ENCODE peak calls at places on chromosomes 13 and 19, in six cellular contexts. D is Peyer's patch, M is hepatocyte, Y is PC-9, T is lower leg skin, K is K562. S is an unnamed sample.

GRCh38 chr13:27954406-27954851 is 14.7 kb downstream of the CDX2 start:
- DNase-seq in Y (no peak), K (no peak), T (no peak), M (peak), D (no peak), S (no peak)

GRCh38 chr19:45908956-45909355 is 5.6 kb downstream of the NANOS2 start:
- DNase-seq in T (no peak), K (no peak), Y (no peak), D (no peak), M (no peak), S (no peak)

GRCh38 chr13:25503856-25504255 is 132.1 kb downstream of the ATP8A2 start:
- DNase-seq in T (no peak), K (no peak), D (no peak), M (no peak), Y (no peak), S (no peak)

GRCh38 chr19:4690362-4690761 is 20.2 kb upstream of the MYDGF start:
- DNase-seq in K (no peak), Y (no peak), M (no peak), D (no peak), T (no peak), S (no peak)

GRCh38 chr19:40139533-40140287 is 49.0 kb upstream of the ZNF780A start:
- DNase-seq in D (no peak), K (peak), M (peak), T (no peak), Y (no peak), S (no peak)

GRCh38 chr19:32388393-32388724 is 17.2 kb upstream of the DPY19L3 start:
- DNase-seq in Y (no peak), K (no peak), D (no peak), M (no peak), T (no peak), S (no peak)

GRCh38 chr19:7622933-7623685 is 6.2 kb downstream of the XAB2 start:
- DNase-seq in D (no peak), K (peak), Y (no peak), T (no peak), M (no peak), S (no peak)

GRCh38 chr19:57406516-57407123 is 4.3 kb upstream of the ZNF17 start:
- DNase-seq in T (no peak), Y (peak), K (peak), M (peak), D (peak), S (peak)

GRCh38 chr13:98740131-98740530 is 12.3 kb downstream of the SLC15A1 start:
- DNase-seq in K (no peak), T (peak), M (no peak), Y (no peak), D (no peak), S (no peak)

GRCh38 chr13:25203256-25203794 is 31.2 kb upstream of the AMER2 start:
- DNase-seq in K (no peak), Y (no peak), D (no peak), T (no peak), M (no peak), S (no peak)

GRCh38 chr19:23436944-23437343 is 41.7 kb upstream of the ZNF91 start:
- DNase-seq in K (peak), M (no peak), T (peak), D (no peak), Y (no peak), S (no peak)

GRCh38 chr19:42440357-42441046 is 2.2 kb downstream of the CXCL17 start:
- DNase-seq in M (peak), K (peak), D (peak), T (peak), Y (peak), S (peak)

GRCh38 chr13:38398810-38399493 is 49.3 kb downstream of the UFM1 start:
- DNase-seq in D (no peak), Y (no peak), T (no peak), M (peak), K (no peak), S (no peak)

GRCh38 chr13:46796515-46797467 is at the start of gene ESD:
- DNase-seq in Y (peak), D (peak), T (peak), K (peak), M (peak), S (peak)

GRCh38 chr19:14114854-14115253 is 2.7 kb downstream of the PRKACA start:
- DNase-seq in Y (peak), T (peak), K (peak), D (peak), M (no peak), S (peak)

GRCh38 chr13:96952592-96952991 is 41.7 kb downstream of the OXGR1 start:
- DNase-seq in K (no peak), Y (no peak), D (no peak), T (no peak), M (no peak), S (no peak)

GRCh38 chr13:39787086-39787487 is 131.6 kb downstream of the COG6 start:
- DNase-seq in Y (no peak), M (no peak), D (no peak), K (no peak), T (no peak), S (no peak)

GRCh38 chr13:27081893-27082292 is 89.7 kb downstream of the USP12 start:
- DNase-seq in K (no peak), T (no peak), M (no peak), D (no peak), Y (no peak), S (no peak)

GRCh38 chr19:13079542-13079986 is 23.1 kb downstream of the LYL1 start:
- DNase-seq in T (no peak), Y (peak), D (no peak), K (peak), M (peak), S (no peak)

GRCh38 chr19:19409235-19410030 is 4.0 kb downstream of the GATAD2A start:
- DNase-seq in K (no peak), T (no peak), D (no peak), M (no peak), Y (peak), S (no peak)

GRCh38 chr19:10998045-10998533 is 37.3 kb downstream of the SMARCA4 start:
- DNase-seq in K (peak), M (no peak), T (no peak), D (no peak), Y (no peak), S (no peak)

GRCh38 chr13:27053235-27053884 is 118.3 kb downstream of the USP12 start:
- DNase-seq in T (no peak), D (no peak), K (peak), Y (peak), M (no peak), S (no peak)

GRCh38 chr13:97344250-97345175 is 89.5 kb upstream of the RAP2A start:
- DNase-seq in K (peak), D (no peak), M (peak), T (no peak), Y (peak), S (peak)

GRCh38 chr19:12801466-12802266 is at the start of the genes PRDX2 and THSD8:
- DNase-seq in M (peak), D (peak), T (peak), Y (peak), K (peak), S (peak)

GRCh38 chr13:96817336-96817941 is 176.8 kb downstream of the OXGR1 start:
- DNase-seq in Y (no peak), M (peak), K (peak), D (no peak), T (no peak), S (peak)

GRCh38 chr13:35720290-35720689 is 243.8 kb upstream of the MAB21L1 start:
- DNase-seq in M (no peak), T (no peak), Y (no peak), K (no peak), D (no peak), S (no peak)

GRCh38 chr13:111472559-111473460 is 152.4 kb downstream of the TEX29 start:
- DNase-seq in Y (no peak), D (no peak), M (no peak), T (no peak), K (no peak), S (no peak)

GRCh38 chr13:91154954-91155353 is 192.5 kb upstream of the MIR17HG start:
- DNase-seq in D (no peak), K (no peak), T (no peak), M (no peak), Y (no peak), S (no peak)

GRCh38 chr13:48977973-48978372 is 2.3 kb downstream of the FNDC3A start:
- DNase-seq in K (no peak), T (no peak), Y (no peak), M (no peak), D (no peak), S (no peak)

GRCh38 chr19:7078007-7078406 is 8.5 kb downstream of the ZNF557 start:
- DNase-seq in T (no peak), Y (no peak), M (no peak), K (no peak), D (no peak), S (no peak)

GRCh38 chr13:98386632-98387031 is 190.3 kb downstream of the STK24 start:
- DNase-seq in M (peak), D (no peak), K (no peak), T (no peak), Y (no peak), S (no peak)

GRCh38 chr13:106133025-106133424 is 402.4 kb downstream of the EFNB2 start:
- DNase-seq in K (no peak), D (no peak), Y (peak), M (no peak), T (no peak), S (no peak)

GRCh38 chr13:84648069-84648640 is 765.9 kb upstream of the SLITRK1 start:
- DNase-seq in M (no peak), T (no peak), D (no peak), K (no peak), Y (no peak), S (no peak)
- TF ChIP-seq CTCF in M (peak), T (no peak), D (no peak), K (no peak), Y (peak), S (no peak)

DNA sequence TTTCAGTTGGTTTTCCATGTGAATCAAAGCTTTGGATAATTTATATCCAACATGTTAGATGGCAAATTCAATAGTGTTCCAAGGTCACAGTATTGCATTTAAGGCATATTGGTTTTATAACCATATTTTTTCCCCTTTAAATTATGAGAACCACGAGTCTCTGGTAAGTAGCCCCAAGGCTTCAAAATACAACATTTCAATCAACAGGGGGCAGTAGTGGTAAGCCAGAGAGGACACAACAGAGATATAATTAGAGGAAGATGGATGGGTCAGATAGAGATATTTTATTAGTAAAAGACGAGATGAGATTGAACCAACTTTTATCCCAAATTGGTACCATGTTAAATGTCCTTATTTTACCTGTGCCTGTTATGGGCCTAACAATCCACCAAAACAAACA is 53.1 kb downstream of the KL start:
- DNase-seq in Y (no peak), K (peak), T (no peak), D (no peak), M (no peak), S (no peak)
- TF ChIP-seq CTCF in Y (no peak), K (no peak), T (no peak), D (peak), M (no peak), S (peak)

DNA sequence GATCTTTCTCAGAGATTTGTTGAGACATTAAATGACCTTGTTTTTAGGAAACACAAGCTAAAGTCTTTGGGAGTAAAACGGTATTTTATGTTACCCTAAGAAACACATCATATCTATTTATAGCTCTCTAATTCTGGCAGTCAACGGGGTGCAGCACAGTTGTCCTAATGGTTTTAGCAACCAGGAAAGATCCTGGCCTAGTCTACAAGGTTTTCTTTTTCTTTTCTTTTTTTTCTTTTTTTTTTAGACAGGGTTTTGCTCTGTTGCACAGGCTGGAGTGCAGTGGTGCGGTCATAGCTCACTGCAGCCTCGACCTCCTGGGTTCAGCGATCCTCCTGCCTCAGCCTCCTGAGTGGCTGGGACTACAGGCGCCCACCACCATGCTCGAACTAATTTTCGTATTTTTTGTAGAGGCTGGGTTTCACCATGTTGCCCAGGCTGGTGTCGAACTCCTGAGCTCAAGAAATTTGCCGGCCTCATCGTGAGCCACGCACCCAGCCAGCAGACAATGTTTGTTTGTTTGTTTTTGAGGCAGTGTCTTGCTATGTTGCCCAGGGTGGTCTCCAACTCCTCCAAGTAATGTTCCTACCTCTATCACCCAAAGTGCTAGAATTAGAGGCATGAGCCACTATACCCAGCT is 759 bp upstream of the COX7A1 start:
- DNase-seq in M (no peak), T (no peak), K (no peak), D (no peak), Y (no peak), S (no peak)
- TF ChIP-seq CTCF in M (no peak), T (no peak), K (no peak), D (no peak), Y (no peak), S (no peak)

GRCh38 chr13:23710366-23710765 is 140.2 kb downstream of the TNFRSF19 start:
- DNase-seq in T (no peak), Y (no peak), K (no peak), D (no peak), M (no peak), S (no peak)

GRCh38 chr13:23707674-23708073 is 137.5 kb downstream of the TNFRSF19 start:
- DNase-seq in M (no peak), T (no peak), D (no peak), K (peak), Y (no peak), S (no peak)

GRCh38 chr13:23705578-23705977 is 135.4 kb downstream of the TNFRSF19 start:
- DNase-seq in D (no peak), Y (no peak), K (no peak), M (no peak), T (no peak), S (no peak)

GRCh38 chr13:23711355-23711754 is 141.1 kb downstream of the TNFRSF19 start:
- DNase-seq in K (no peak), Y (no peak), M (no peak), T (no peak), D (no peak), S (no peak)

GRCh38 chr13:23709521-23709920 is 139.3 kb downstream of the TNFRSF19 start:
- DNase-seq in D (no peak), Y (no peak), T (no peak), K (no peak), M (no peak), S (no peak)
- TF ChIP-seq CTCF in D (no peak), Y (no peak), T (no peak), K (no peak), M (no peak), S (no peak)

DNA sequence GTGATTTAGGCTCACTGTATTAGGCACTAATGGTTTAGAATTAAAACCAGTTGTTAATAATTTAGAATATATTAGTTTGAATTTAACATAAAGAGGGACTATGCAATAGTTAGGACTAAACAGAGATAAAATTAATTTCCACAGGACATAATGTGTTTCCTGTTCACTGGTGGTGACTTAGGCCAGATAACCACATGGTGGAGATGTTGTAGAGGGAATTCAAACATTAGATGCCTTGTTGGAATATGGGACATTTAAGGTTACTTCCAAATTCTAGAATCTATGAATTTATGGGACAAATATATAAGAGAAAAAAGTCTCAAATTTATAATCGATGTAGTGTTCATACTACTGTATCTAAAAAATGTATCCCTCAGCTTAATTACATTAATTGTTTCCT is 615.5 kb upstream of the KLHL1 start:
- DNase-seq in T (no peak), Y (no peak), M (no peak), D (no peak), K (no peak), S (no peak)
- TF ChIP-seq CTCF in T (no peak), Y (no peak), M (peak), D (no peak), K (no peak), S (peak)

DNA sequence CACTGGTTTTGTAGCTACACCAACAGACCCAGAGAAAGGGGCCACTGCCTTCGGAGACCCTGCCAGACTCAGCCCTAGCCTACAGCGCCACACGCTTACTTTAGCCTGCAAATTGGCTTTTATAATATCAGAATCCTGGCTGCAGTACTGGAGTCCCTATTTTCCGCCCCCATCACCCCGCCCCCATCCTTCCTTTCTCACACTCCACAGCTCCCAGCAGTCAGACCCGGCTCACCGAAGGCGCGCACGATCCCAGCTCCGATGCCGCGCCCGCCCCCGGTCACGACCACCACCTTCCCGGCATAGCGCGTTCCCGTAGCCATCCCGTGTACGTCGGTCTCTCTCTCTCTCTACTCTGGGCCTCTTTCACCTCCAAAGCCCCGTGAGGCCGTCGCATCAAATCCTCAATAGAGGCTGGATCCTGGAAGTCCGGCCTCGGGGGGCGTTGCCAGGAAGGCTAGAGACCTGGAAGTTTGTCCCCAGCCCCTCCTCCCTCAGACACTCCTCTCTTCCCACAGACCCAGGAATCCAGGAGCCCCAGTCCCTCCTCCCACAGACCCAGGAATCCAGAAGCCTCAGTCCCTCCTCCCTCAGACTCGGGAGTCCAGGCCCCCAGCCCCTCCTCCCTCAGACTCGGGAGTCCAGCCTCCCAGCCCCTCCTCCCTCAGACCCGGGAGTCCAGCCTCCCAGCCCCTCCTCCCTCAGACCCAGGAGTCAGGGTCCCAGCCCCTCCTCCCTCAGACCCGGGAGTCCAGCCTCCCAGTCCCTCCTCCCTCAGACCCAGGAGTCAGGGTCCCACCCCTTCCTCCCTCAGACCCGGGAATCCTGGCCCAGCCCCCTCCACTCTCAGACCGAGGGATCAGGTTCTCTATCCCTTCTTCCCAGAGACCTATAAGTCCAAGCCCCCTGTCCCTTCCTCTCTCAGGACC is at the start of gene HSD17B14:
- DNase-seq in Y (peak), M (peak), D (no peak), K (no peak), T (peak), S (peak)
- TF ChIP-seq CTCF in Y (peak), M (no peak), D (no peak), K (no peak), T (no peak), S (peak)

S was measured in endothelial cell.